ENCODE peak calls at places on chromosome 17, in eight cellular contexts. P, W, I, J, K, Z, T and F are unnamed samples.

GRCh38 chr17:20225162-20226115 is 216.3 kb downstream of the SPECC1 start:
- DNase-seq in W (no peak), Z (no peak), P (no peak), T (no peak), K (no peak), J (no peak), I (peak), F (no peak)

GRCh38 chr17:57372156-57372555 is 115.8 kb downstream of the MSI2 start:
- DNase-seq in J (peak), Z (no peak), K (no peak), I (peak), P (no peak), W (no peak), T (no peak), F (no peak)

GRCh38 chr17:39169518-39169917 is 3.6 kb upstream of the ARL5C start:
- DNase-seq in J (no peak), W (no peak), I (no peak), P (no peak), Z (no peak), T (no peak), K (peak), F (no peak)

GRCh38 chr17:79988163-79988971 is 47.3 kb downstream of the TBC1D16 start:
- DNase-seq in P (no peak), T (no peak), I (peak), W (peak), Z (peak), J (peak), K (no peak), F (no peak)

GRCh38 chr17:8225813-8226535 is 15.6 kb upstream of the AURKB start:
- DNase-seq in Z (no peak), I (peak), T (peak), W (peak), J (peak), P (peak), K (peak), F (no peak)

GRCh38 chr17:75142236-75142971 is 10.9 kb upstream of the NT5C start:
- DNase-seq in J (no peak), Z (no peak), P (no peak), W (no peak), I (no peak), K (no peak), T (no peak), F (no peak)

GRCh38 chr17:31596382-31597323 is 205.2 kb downstream of the RAB11FIP4 start:
- DNase-seq in I (peak), K (peak), T (no peak), P (no peak), W (peak), Z (no peak), J (peak), F (no peak)

GRCh38 chr17:41329279-41329925 is 13.9 kb upstream of the KRTAP17-1 start:
- DNase-seq in J (peak), K (peak), T (peak), Z (peak), W (peak), I (peak), P (no peak), F (no peak)

GRCh38 chr17:73912360-73912746 is 268.1 kb upstream of the SDK2 start:
- DNase-seq in K (no peak), Z (no peak), W (no peak), J (no peak), I (no peak), T (no peak), P (no peak), F (no peak)

GRCh38 chr17:29179232-29180036 is 764 bp downstream of the MYO18A start:
- DNase-seq in Z (peak), K (no peak), W (no peak), I (no peak), T (peak), P (no peak), J (no peak), F (peak)

GRCh38 chr17:36919407-36919968 is 17.8 kb upstream of the LHX1 start:
- DNase-seq in J (no peak), P (no peak), I (no peak), K (no peak), Z (no peak), W (no peak), T (no peak), F (no peak)

GRCh38 chr17:9924735-9925191 is 19.7 kb upstream of the RCVRN start:
- DNase-seq in I (peak), T (peak), P (no peak), K (peak), J (peak), W (peak), Z (peak), F (peak)

GRCh38 chr17:37327341-37328090 is 48.3 kb upstream of the C17orf78 start:
- DNase-seq in T (no peak), J (peak), P (no peak), K (no peak), I (peak), Z (no peak), W (peak), F (no peak)

GRCh38 chr17:80833952-80834895 is 157.4 kb upstream of the CHMP6 start:
- DNase-seq in P (no peak), I (peak), Z (peak), K (no peak), J (peak), W (peak), T (no peak), F (no peak)

GRCh38 chr17:17845046-17845775 is 8.4 kb upstream of the SREBF1 start:
- DNase-seq in P (no peak), J (no peak), K (no peak), I (no peak), W (no peak), T (no peak), Z (no peak), F (no peak)

GRCh38 chr17:76399175-76400172 is 15.1 kb downstream of the SPHK1 start:
- DNase-seq in Z (no peak), T (no peak), W (no peak), I (no peak), K (peak), P (no peak), J (no peak), F (no peak)

GRCh38 chr17:8583954-8584353 is 46.6 kb downstream of the MYH10 start:
- DNase-seq in W (no peak), K (no peak), P (no peak), J (no peak), I (no peak), Z (no peak), T (no peak), F (no peak)

GRCh38 chr17:7858487-7858832 is 657 bp downstream of the CYB5D1 start:
- DNase-seq in K (peak), P (no peak), T (no peak), J (no peak), W (peak), I (peak), Z (no peak), F (no peak)

GRCh38 chr17:79836952-79837887 is 2.0 kb downstream of the CBX4 start:
- DNase-seq in K (peak), T (peak), P (no peak), Z (no peak), J (peak), I (peak), W (peak), F (peak)

GRCh38 chr17:45227101-45227591 is 5.5 kb downstream of the FMNL1 start:
- DNase-seq in W (no peak), P (no peak), I (peak), K (peak), J (no peak), Z (no peak), T (peak), F (no peak)

GRCh38 chr17:77828749-77829539 is 129.6 kb upstream of the TNRC6C start:
- DNase-seq in K (no peak), W (no peak), P (no peak), I (no peak), J (no peak), Z (no peak), T (no peak), F (no peak)

GRCh38 chr17:76519048-76519614 is 17.9 kb upstream of the RHBDF2 start:
- DNase-seq in T (no peak), K (no peak), I (no peak), Z (no peak), P (no peak), J (no peak), W (no peak), F (no peak)

GRCh38 chr17:75250009-75250471 is 11.4 kb downstream of the GGA3 start:
- DNase-seq in J (peak), I (peak), P (peak), Z (no peak), T (peak), K (peak), W (peak), F (peak)

GRCh38 chr17:14833201-14833773 is 431.8 kb downstream of the PMP22 start:
- DNase-seq in J (peak), Z (no peak), I (peak), T (no peak), W (peak), P (no peak), K (peak), F (no peak)

GRCh38 chr17:32575865-32576264 is 89.1 kb downstream of the CDK5R1 start:
- DNase-seq in P (no peak), T (no peak), K (peak), J (no peak), Z (no peak), W (no peak), I (no peak), F (no peak)

GRCh38 chr17:27816946-27817345 is 16.6 kb upstream of the NOS2 start:
- DNase-seq in Z (no peak), J (no peak), I (no peak), K (no peak), P (no peak), T (no peak), W (no peak), F (no peak)

GRCh38 chr17:237406-237955 is 56.0 kb upstream of the DOC2B start:
- DNase-seq in K (no peak), P (no peak), I (no peak), T (no peak), W (no peak), J (no peak), Z (no peak), F (no peak)

GRCh38 chr17:58082341-58082869 is 814 bp upstream of the DYNLL2 start:
- DNase-seq in I (no peak), W (no peak), Z (no peak), K (no peak), P (no peak), T (no peak), J (no peak), F (no peak)

GRCh38 chr17:68182940-68183551 is 64.8 kb upstream of the AMZ2 start:
- DNase-seq in T (peak), J (no peak), Z (no peak), W (no peak), K (no peak), P (peak), I (no peak), F (no peak)

GRCh38 chr17:81868674-81869220 is 2.4 kb downstream of the ARHGDIA start:
- DNase-seq in W (peak), Z (no peak), T (no peak), P (no peak), K (no peak), J (peak), I (peak), F (no peak)

GRCh38 chr17:8791910-8792270 is 7.3 kb downstream of the MFSD6L start:
- DNase-seq in P (no peak), T (peak), I (peak), Z (no peak), W (peak), J (peak), K (peak), F (no peak)

GRCh38 chr17:40921026-40921425 is 16.4 kb downstream of the KRT23 start:
- DNase-seq in T (no peak), I (peak), J (no peak), K (no peak), Z (no peak), W (no peak), P (no peak), F (no peak)